ENCODE peak calls at places on chromosome 16, in four cellular contexts. Q, F, D and E are unnamed samples.

GRCh38 chr16:55567382-55567781 is 898 bp downstream of the CAPNS2 start:
- DNase-seq in D (no peak), F (no peak), Q (no peak), E (no peak)

GRCh38 chr16:24771132-24771778 is 41.8 kb downstream of the TNRC6A start:
- DNase-seq in F (no peak), D (no peak), Q (no peak), E (no peak)

GRCh38 chr16:68247400-68247799 is 2.2 kb downstream of the PLA2G15 start:
- DNase-seq in Q (peak), F (no peak), D (no peak), E (no peak)

GRCh38 chr16:50244140-50244503 is 22.2 kb upstream of the ADCY7 start:
- DNase-seq in Q (no peak), D (no peak), F (no peak), E (no peak)

GRCh38 chr16:1438229-1439057 is 5.9 kb downstream of the CCDC154 start:
- DNase-seq in D (no peak), Q (no peak), F (no peak), E (no peak)

GRCh38 chr16:86587487-86587886 is 9.1 kb downstream of the FOXL1 start:
- DNase-seq in D (no peak), F (no peak), Q (no peak), E (no peak)

GRCh38 chr16:23528635-23529016 is 18.3 kb upstream of the GGA2 start:
- DNase-seq in F (no peak), Q (no peak), D (no peak), E (no peak)

GRCh38 chr16:870856-871561 is 70.5 kb upstream of the GNG13 start:
- DNase-seq in D (no peak), F (no peak), Q (no peak), E (peak)

GRCh38 chr16:23999663-24000062 is 163.9 kb downstream of the PRKCB start:
- DNase-seq in Q (no peak), D (no peak), F (no peak), E (no peak)

GRCh38 chr16:62194828-62195227 is 158.6 kb upstream of the CDH8 start:
- DNase-seq in Q (no peak), D (no peak), F (no peak), E (no peak)

GRCh38 chr16:69351309-69352027 is at the start of gene TMED6:
- DNase-seq in F (no peak), Q (no peak), D (no peak), E (no peak)

GRCh38 chr16:55471448-55472097 is 7.4 kb upstream of the MMP2 start:
- DNase-seq in Q (no peak), F (no peak), D (no peak), E (no peak)